ENCODE peak calls at places on chromosome 9, in nine cellular contexts. Y is A549, N is AG10803, P is body of pancreas, A is lower lobe of right lung, Z is heart left ventricle, U is coronary artery, L is upper lobe of right lung, C is GM12865. S is an unnamed sample.

GRCh38 chr9:95071925-95072324 is 245.6 kb downstream of the FANCC start:
- DNase-seq in Y (no peak), N (no peak), P (no peak), A (no peak), Z (no peak), U (no peak), L (no peak), C (no peak), S (no peak)

GRCh38 chr9:133042676-133043075 is 11.9 kb downstream of the GTF3C5 start:
- DNase-seq in Y (no peak), N (no peak), P (no peak), A (no peak), Z (no peak), U (no peak), L (no peak), C (no peak), S (no peak)

GRCh38 chr9:2622361-2623045 is 916 bp downstream of the VLDLR start:
- DNase-seq in Y (peak; percentile 12), N (peak; percentile 15), P (peak; percentile 43), A (peak; percentile 54), Z (peak; percentile 35), U (peak; percentile 73), L (peak; percentile 74), C (no peak), S (no peak)

GRCh38 chr9:119802621-119803020 is 433.4 kb upstream of the BRINP1 start:
- DNase-seq in Y (no peak), N (peak; percentile 89), P (no peak), A (peak; percentile 45), Z (peak; percentile 32), U (no peak), L (no peak), C (no peak), S (no peak)

GRCh38 chr9:76198336-76198735 is 195.9 kb downstream of the RFK start:
- DNase-seq in Y (no peak), N (peak; percentile 54), P (no peak), A (no peak), Z (no peak), U (no peak), L (no peak), C (no peak), S (no peak)

GRCh38 chr9:73200694-73201432 is 49.2 kb downstream of the ANXA1 start:
- DNase-seq in Y (no peak), N (peak; percentile 35), P (no peak), A (no peak), Z (no peak), U (no peak), L (no peak), C (peak; percentile 18), S (no peak)

GRCh38 chr9:83154087-83154736 is 91.3 kb upstream of the RASEF start:
- DNase-seq in Y (no peak), N (peak; percentile 11), P (peak; percentile 86), A (no peak), Z (no peak), U (no peak), L (no peak), C (peak; percentile 73), S (peak; percentile 70)

GRCh38 chr9:32579706-32580331 is 6.9 kb upstream of the NDUFB6 start:
- DNase-seq in Y (peak; percentile 28), N (peak; percentile 49), P (peak; percentile 80), A (peak; percentile 66), Z (peak; percentile 54), U (no peak), L (peak; percentile 73), C (peak; percentile 74), S (no peak)

GRCh38 chr9:109133533-109133932 is 13.8 kb upstream of the TMEM245 start:
- DNase-seq in Y (no peak), N (no peak), P (no peak), A (no peak), Z (no peak), U (no peak), L (no peak), C (no peak), S (no peak)

GRCh38 chr9:8835291-8835690 is 1035.7 kb upstream of the DMAC1 start:
- DNase-seq in Y (no peak), N (no peak), P (no peak), A (no peak), Z (no peak), U (no peak), L (no peak), C (no peak), S (no peak)

GRCh38 chr9:127785933-127786772 is at the start of gene CDK9:
- DNase-seq in Y (peak; percentile 90), N (peak; percentile 88), P (peak; percentile 93), A (peak; percentile 91), Z (peak; percentile 93), U (peak; percentile 92), L (peak; percentile 96), C (peak; percentile 96), S (no peak)

GRCh38 chr9:3962467-3962866 is 337.4 kb downstream of the GLIS3 start:
- DNase-seq in Y (peak; percentile 48), N (peak; percentile 61), P (no peak), A (no peak), Z (no peak), U (no peak), L (no peak), C (no peak), S (no peak)

GRCh38 chr9:112905084-112905483 is 14.4 kb upstream of the SLC46A2 start:
- DNase-seq in Y (no peak), N (no peak), P (no peak), A (no peak), Z (no peak), U (no peak), L (no peak), C (no peak), S (peak; percentile 2)

GRCh38 chr9:135070198-135070951 is 17.1 kb upstream of the OLFM1 start:
- DNase-seq in Y (no peak), N (no peak), P (peak; percentile 2), A (peak; percentile 30), Z (no peak), U (peak; percentile 62), L (peak; percentile 57), C (no peak), S (no peak)

GRCh38 chr9:136826703-136827582 is 15.3 kb upstream of the AJM1 start:
- DNase-seq in Y (no peak), N (no peak), P (peak; percentile 90), A (no peak), Z (peak; percentile 14), U (no peak), L (no peak), C (no peak), S (no peak)

DNA sequence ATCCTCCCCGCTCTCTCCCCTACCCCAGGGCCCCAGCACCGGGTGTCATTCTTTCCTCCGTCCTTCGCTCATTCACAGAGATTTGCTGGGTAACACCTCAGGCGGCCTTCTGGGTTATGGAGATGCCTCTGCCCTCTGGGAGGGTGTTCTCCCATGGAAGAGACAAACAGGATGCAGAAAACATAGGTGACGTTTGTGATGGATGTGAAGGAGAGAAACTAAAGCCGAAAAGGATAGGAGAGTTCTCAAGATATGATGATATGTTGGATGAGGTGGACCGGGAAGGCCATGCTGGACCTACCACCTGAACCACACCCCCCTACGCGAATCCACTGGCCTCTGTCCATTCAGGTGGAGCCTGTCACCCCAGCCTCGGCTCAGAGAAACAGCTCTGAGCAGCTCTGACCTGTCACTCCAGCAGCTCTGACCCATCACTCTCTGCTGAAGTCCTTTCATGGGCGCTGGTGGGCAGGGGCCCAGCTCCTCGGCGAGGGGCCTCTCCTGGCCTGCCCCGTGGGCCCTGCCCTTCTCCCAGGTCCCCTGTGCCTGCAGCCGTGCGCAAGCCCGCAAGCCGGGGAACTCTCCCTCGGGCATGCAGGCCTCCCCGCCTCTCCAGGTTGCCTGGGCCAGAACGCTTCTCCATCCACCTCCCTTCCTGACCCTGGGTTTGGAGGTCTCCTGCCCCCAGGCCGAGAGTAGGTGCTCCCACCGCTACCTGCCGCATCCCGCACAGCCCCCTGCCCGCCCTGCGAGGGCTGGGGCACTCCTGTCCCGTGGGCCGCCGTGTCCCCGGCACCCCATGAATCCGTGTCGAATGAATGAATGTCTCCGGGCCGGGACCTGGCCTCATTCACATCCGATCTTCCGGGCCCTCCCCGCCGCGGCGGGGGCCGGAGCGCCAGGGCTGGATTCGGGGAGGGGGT is 717 bp upstream of the NCS1 start:
- DNase-seq in Y (no peak), N (no peak), P (no peak), A (no peak), Z (no peak), U (no peak), L (no peak), C (no peak), S (no peak)
- H3K4me3 ChIP-seq in Y (peak overlapping the region; percentile 86), N (peak overlapping the region; percentile 47), P (no peak overlapping the region), A (peak overlapping the region; percentile 45), Z (no peak overlapping the region), U (peak overlapping the region; percentile 86), L (peak overlapping the region; percentile 39), C (no peak overlapping the region), S (peak overlapping the region; percentile 40)

GRCh38 chr9:81833563-81834345 is 94.5 kb upstream of the SPATA31D4 start:
- DNase-seq in Y (no peak), N (peak; percentile 36), P (no peak), A (no peak), Z (no peak), U (no peak), L (no peak), C (peak; percentile 29), S (peak; percentile 60)
- TF ChIP-seq CTCF in Y (no peak), N (no peak), P (no peak), A (no peak), Z (no peak), U (no peak), L (no peak), C (no peak), S (peak; percentile 29)

DNA sequence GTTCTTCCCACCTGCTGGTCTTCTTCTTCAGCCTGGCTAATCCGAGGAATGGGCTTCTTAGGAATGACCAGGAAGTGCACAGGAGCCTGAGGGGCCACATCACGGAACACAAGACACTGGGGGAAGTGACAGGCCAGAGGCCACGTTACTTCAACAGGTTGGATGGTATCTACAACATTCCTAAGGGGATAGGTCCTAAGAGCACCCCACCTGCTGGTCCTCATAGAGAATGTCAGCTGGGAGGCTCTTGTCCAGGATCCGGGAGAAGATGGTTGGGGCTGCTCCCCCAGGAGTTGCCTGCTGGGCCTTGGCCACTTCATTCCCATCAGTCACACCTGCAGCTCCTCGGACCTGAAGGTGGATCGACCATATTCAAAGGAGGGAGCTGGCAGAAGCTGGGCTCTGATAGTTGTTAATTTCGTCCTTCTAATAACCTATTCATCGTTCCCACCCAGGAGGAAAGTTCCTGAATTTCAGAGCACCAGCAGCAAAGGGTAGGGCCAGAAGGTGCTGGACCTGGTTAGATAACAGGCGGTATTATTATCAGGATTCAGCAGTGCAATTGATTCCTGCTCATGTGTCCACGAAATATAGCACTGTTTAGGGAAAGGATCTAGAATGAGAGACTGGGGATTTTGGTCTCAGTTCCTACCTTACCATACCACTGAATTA is 1.3 kb downstream of the HINT2 start:
- DNase-seq in Y (peak; percentile 78), N (peak; percentile 32), P (no peak), A (no peak), Z (no peak), U (no peak), L (no peak), C (peak; percentile 23), S (no peak)
- H3K4me3 ChIP-seq in Y (peak overlapping the region; percentile 73), N (no peak overlapping the region), P (no peak overlapping the region), A (peak overlapping the region; percentile 76), Z (no peak overlapping the region), U (peak overlapping the region; percentile 87), L (peak overlapping the region; percentile 78), C (peak overlapping the region; percentile 83), S (peak overlapping the region; percentile 95)

GRCh38 chr9:23120630-23121029 is 674.0 kb downstream of the DMRTA1 start:
- DNase-seq in Y (no peak), N (no peak), P (no peak), A (no peak), Z (no peak), U (no peak), L (no peak), C (no peak), S (no peak)

GRCh38 chr9:23117621-23118020 is 671.0 kb downstream of the DMRTA1 start:
- DNase-seq in Y (no peak), N (peak; percentile 52), P (no peak), A (no peak), Z (no peak), U (no peak), L (no peak), C (no peak), S (peak; percentile 33)

GRCh38 chr9:23123048-23123632 is 676.5 kb downstream of the DMRTA1 start:
- DNase-seq in Y (no peak), N (peak; percentile 22), P (peak; percentile 29), A (no peak), Z (no peak), U (no peak), L (peak; percentile 39), C (peak; percentile 29), S (peak; percentile 4)
- TF ChIP-seq CTCF in Y (peak; percentile 52), N (peak; percentile 53), P (peak; percentile 65), A (peak; percentile 50), Z (peak; percentile 46), U (peak; percentile 41), L (peak; percentile 56), C (peak; percentile 45), S (peak; percentile 80)

S was measured in epithelial cell of proximal tubule.